ENCODE peak calls at places on chromosomes 5 and 9, in seven cellular contexts. One of them, this sample, is unnamed.

GRCh38 chr5:33343661-33344327 is 97.0 kb upstream of the TARS1 start:
- DNase-seq in GM03348: peak; percentile 80
- DNase-seq in NCI-H1048: no peak
- DNase-seq in activated B cell treated with CpG ODN at 0.5 μM for 24 hours: no peak
- DNase-seq in stimulated activated CD8-positive, alpha-beta memory T cell treated with anti-CD3 and anti-CD28 coated beads, Interleukin-2, amount 100 ng/mL, for 1 hour: no peak
- DNase-seq in GM04504: peak; percentile 57
- DNase-seq in ACHN: peak; percentile 67
- DNase-seq in this sample: no peak

GRCh38 chr5:1004598-1005361 is 3.8 kb upstream of the NKD2 start:
- DNase-seq in GM04504: no peak
- DNase-seq in stimulated activated CD8-positive, alpha-beta memory T cell treated with anti-CD3 and anti-CD28 coated beads, Interleukin-2, amount 100 ng/mL, for 1 hour: no peak
- DNase-seq in NCI-H1048: no peak
- DNase-seq in ACHN: peak; percentile 22
- DNase-seq in GM03348: peak; percentile 60
- DNase-seq in activated B cell treated with CpG ODN at 0.5 μM for 24 hours: peak; percentile 31
- DNase-seq in this sample: no peak

GRCh38 chr9:18437315-18438200 is 36.4 kb upstream of the ADAMTSL1 start:
- DNase-seq in NCI-H1048: no peak
- DNase-seq in GM03348: peak; percentile 19
- DNase-seq in ACHN: no peak
- DNase-seq in stimulated activated CD8-positive, alpha-beta memory T cell treated with anti-CD3 and anti-CD28 coated beads, Interleukin-2, amount 100 ng/mL, for 1 hour: no peak
- DNase-seq in activated B cell treated with CpG ODN at 0.5 μM for 24 hours: no peak
- DNase-seq in GM04504: no peak
- DNase-seq in this sample: no peak

GRCh38 chr5:159504857-159505304 is 174.6 kb upstream of the IL12B start:
- DNase-seq in GM04504: peak; percentile 71
- DNase-seq in ACHN: peak; percentile 40
- DNase-seq in stimulated activated CD8-positive, alpha-beta memory T cell treated with anti-CD3 and anti-CD28 coated beads, Interleukin-2, amount 100 ng/mL, for 1 hour: no peak
- DNase-seq in GM03348: peak; percentile 80
- DNase-seq in NCI-H1048: no peak
- DNase-seq in activated B cell treated with CpG ODN at 0.5 μM for 24 hours: no peak
- DNase-seq in this sample: no peak

GRCh38 chr5:147168578-147169327 is 66.1 kb upstream of the STK32A start:
- DNase-seq in GM03348: no peak
- DNase-seq in activated B cell treated with CpG ODN at 0.5 μM for 24 hours: no peak
- DNase-seq in GM04504: no peak
- DNase-seq in ACHN: peak; percentile 26
- DNase-seq in NCI-H1048: no peak
- DNase-seq in stimulated activated CD8-positive, alpha-beta memory T cell treated with anti-CD3 and anti-CD28 coated beads, Interleukin-2, amount 100 ng/mL, for 1 hour: no peak
- DNase-seq in this sample: no peak

GRCh38 chr5:143405063-143405746 is 1.7 kb upstream of the NR3C1 start:
- DNase-seq in ACHN: peak; percentile 79
- DNase-seq in stimulated activated CD8-positive, alpha-beta memory T cell treated with anti-CD3 and anti-CD28 coated beads, Interleukin-2, amount 100 ng/mL, for 1 hour: peak; percentile 73
- DNase-seq in NCI-H1048: no peak
- DNase-seq in activated B cell treated with CpG ODN at 0.5 μM for 24 hours: peak; percentile 85
- DNase-seq in GM03348: peak; percentile 80
- DNase-seq in GM04504: no peak
- DNase-seq in this sample: peak; percentile 90

GRCh38 chr9:103361906-103362305 is 366.8 kb downstream of the CYLC2 start:
- DNase-seq in ACHN: no peak
- DNase-seq in NCI-H1048: no peak
- DNase-seq in GM03348: no peak
- DNase-seq in stimulated activated CD8-positive, alpha-beta memory T cell treated with anti-CD3 and anti-CD28 coated beads, Interleukin-2, amount 100 ng/mL, for 1 hour: no peak
- DNase-seq in GM04504: no peak
- DNase-seq in activated B cell treated with CpG ODN at 0.5 μM for 24 hours: no peak
- DNase-seq in this sample: no peak

GRCh38 chr9:126397056-126397455 is 70.4 kb downstream of the MVB12B start:
- DNase-seq in GM03348: no peak
- DNase-seq in ACHN: no peak
- DNase-seq in stimulated activated CD8-positive, alpha-beta memory T cell treated with anti-CD3 and anti-CD28 coated beads, Interleukin-2, amount 100 ng/mL, for 1 hour: peak; percentile 42
- DNase-seq in activated B cell treated with CpG ODN at 0.5 μM for 24 hours: peak; percentile 31
- DNase-seq in NCI-H1048: no peak
- DNase-seq in GM04504: no peak
- DNase-seq in this sample: peak; percentile 87

GRCh38 chr9:69454327-69454726 is 129.3 kb downstream of the ENTREP1 start:
- DNase-seq in GM03348: no peak
- DNase-seq in activated B cell treated with CpG ODN at 0.5 μM for 24 hours: no peak
- DNase-seq in stimulated activated CD8-positive, alpha-beta memory T cell treated with anti-CD3 and anti-CD28 coated beads, Interleukin-2, amount 100 ng/mL, for 1 hour: no peak
- DNase-seq in NCI-H1048: no peak
- DNase-seq in GM04504: no peak
- DNase-seq in ACHN: no peak
- DNase-seq in this sample: no peak

GRCh38 chr5:157222506-157223230 is 42.0 kb downstream of the ITK start:
- DNase-seq in NCI-H1048: no peak
- DNase-seq in stimulated activated CD8-positive, alpha-beta memory T cell treated with anti-CD3 and anti-CD28 coated beads, Interleukin-2, amount 100 ng/mL, for 1 hour: no peak
- DNase-seq in GM04504: peak; percentile 53
- DNase-seq in ACHN: no peak
- DNase-seq in activated B cell treated with CpG ODN at 0.5 μM for 24 hours: no peak
- DNase-seq in GM03348: peak; percentile 43
- DNase-seq in this sample: peak; percentile 40

GRCh38 chr9:85258823-85259370 is 482.9 kb downstream of the AGTPBP1 start:
- DNase-seq in ACHN: peak; percentile 56
- DNase-seq in stimulated activated CD8-positive, alpha-beta memory T cell treated with anti-CD3 and anti-CD28 coated beads, Interleukin-2, amount 100 ng/mL, for 1 hour: no peak
- DNase-seq in activated B cell treated with CpG ODN at 0.5 μM for 24 hours: no peak
- DNase-seq in GM03348: peak; percentile 76
- DNase-seq in GM04504: peak; percentile 47
- DNase-seq in NCI-H1048: peak; percentile 18
- DNase-seq in this sample: no peak

GRCh38 chr5:170974487-170974886 is 112.7 kb downstream of the RANBP17 start:
- DNase-seq in GM03348: no peak
- DNase-seq in ACHN: no peak
- DNase-seq in GM04504: no peak
- DNase-seq in stimulated activated CD8-positive, alpha-beta memory T cell treated with anti-CD3 and anti-CD28 coated beads, Interleukin-2, amount 100 ng/mL, for 1 hour: no peak
- DNase-seq in activated B cell treated with CpG ODN at 0.5 μM for 24 hours: no peak
- DNase-seq in NCI-H1048: no peak
- DNase-seq in this sample: no peak

GRCh38 chr9:102479191-102479590 is 515.9 kb upstream of the CYLC2 start:
- DNase-seq in NCI-H1048: no peak
- DNase-seq in GM03348: no peak
- DNase-seq in GM04504: no peak
- DNase-seq in activated B cell treated with CpG ODN at 0.5 μM for 24 hours: no peak
- DNase-seq in stimulated activated CD8-positive, alpha-beta memory T cell treated with anti-CD3 and anti-CD28 coated beads, Interleukin-2, amount 100 ng/mL, for 1 hour: no peak
- DNase-seq in ACHN: no peak
- DNase-seq in this sample: no peak

GRCh38 chr5:116970318-116970717 is 395.7 kb upstream of the SEMA6A start:
- DNase-seq in NCI-H1048: no peak
- DNase-seq in stimulated activated CD8-positive, alpha-beta memory T cell treated with anti-CD3 and anti-CD28 coated beads, Interleukin-2, amount 100 ng/mL, for 1 hour: no peak
- DNase-seq in GM04504: no peak
- DNase-seq in GM03348: no peak
- DNase-seq in activated B cell treated with CpG ODN at 0.5 μM for 24 hours: no peak
- DNase-seq in ACHN: no peak
- DNase-seq in this sample: no peak

GRCh38 chr9:109918359-109919163 is 138.6 kb downstream of the PALM2AKAP2 start:
- DNase-seq in GM04504: no peak
- DNase-seq in NCI-H1048: no peak
- DNase-seq in GM03348: no peak
- DNase-seq in stimulated activated CD8-positive, alpha-beta memory T cell treated with anti-CD3 and anti-CD28 coated beads, Interleukin-2, amount 100 ng/mL, for 1 hour: no peak
- DNase-seq in activated B cell treated with CpG ODN at 0.5 μM for 24 hours: no peak
- DNase-seq in ACHN: no peak
- DNase-seq in this sample: no peak

This sample was measured in central memory CD8-positive, alpha-beta T cell.